ENCODE peak calls at places on chromosomes 16 and 17, in five cellular contexts. K, N, F, B and W are unnamed samples.

GRCh38 chr16:81008151-81008789 is 1.3 kb downstream of the CENPN start:
- DNase-seq in K (no peak), N (no peak), F (no peak), B (no peak), W (no peak)

GRCh38 chr16:57530531-57531252 is 5.7 kb downstream of the CCDC102A start:
- DNase-seq in K (no peak), N (no peak), F (no peak), B (no peak), W (no peak)

GRCh38 chr16:83963277-83964119 is 4.5 kb upstream of the NECAB2 start:
- DNase-seq in K (no peak), N (no peak), F (no peak), B (no peak), W (no peak)

GRCh38 chr16:68367034-68367433 is 56.2 kb downstream of the PRMT7 start:
- DNase-seq in K (peak), N (no peak), F (no peak), B (no peak), W (peak)

GRCh38 chr17:2089021-2089422 is 34.1 kb downstream of the HIC1 start:
- DNase-seq in K (no peak), N (no peak), F (no peak), B (no peak), W (no peak)

GRCh38 chr16:2228161-2228824 is 4.9 kb downstream of the E4F1 start:
- DNase-seq in K (no peak), N (no peak), F (no peak), B (no peak), W (no peak)

GRCh38 chr16:49129935-49130334 is 151.7 kb downstream of the CBLN1 start:
- DNase-seq in K (no peak), N (no peak), F (no peak), B (no peak), W (no peak)

GRCh38 chr17:28499684-28500357 is 6.3 kb upstream of the FOXN1 start:
- DNase-seq in K (no peak), N (no peak), F (no peak), B (no peak), W (no peak)

GRCh38 chr16:82219298-82219697 is 49.3 kb upstream of the MPHOSPH6 start:
- DNase-seq in K (no peak), N (no peak), F (no peak), B (no peak), W (no peak)

GRCh38 chr16:52456368-52456767 is 90.6 kb downstream of the TOX3 start:
- DNase-seq in K (no peak), N (no peak), F (no peak), B (peak), W (no peak)

GRCh38 chr17:71405101-71405500 is 715.7 kb upstream of the SOX9 start:
- DNase-seq in K (no peak), N (no peak), F (no peak), B (peak), W (no peak)

GRCh38 chr16:55496509-55497145 is 12.2 kb upstream of the LPCAT2 start:
- DNase-seq in K (peak), N (no peak), F (no peak), B (no peak), W (no peak)

GRCh38 chr16:52677487-52677886 is 130.5 kb upstream of the TOX3 start:
- DNase-seq in K (peak), N (no peak), F (no peak), B (no peak), W (no peak)